ENCODE peak calls at places on chromosomes 4 and X, in seven cellular contexts. C is activated gamma-delta T cell treated with Interleukin-2 at 50 U/mL for 16 hours; L is glutamatergic neuron; I is hepatocyte; R is immature natural killer cell; Y is heart right ventricle; D is stimulated activated CD4-positive, alpha-beta T cell treated with anti-CD3 and anti-CD28 coated beads, Interleukin-4, amount 100 ng/mL, for 48 hours. M is an unnamed sample.

GRCh38 chrX:150548251-150548650 is 20.2 kb upstream of the MTM1 start:
- DNase-seq in Y (no peak), R (no peak), I (no peak), C (no peak), L (no peak), D (no peak), M (no peak)

GRCh38 chr4:146654976-146655761 is 16.5 kb downstream of the POU4F2 start:
- DNase-seq in C (no peak), L (peak), Y (no peak), I (peak), R (no peak), D (no peak), M (no peak)

GRCh38 chr4:144645102-144645469 is 870 bp upstream of the HHIP start:
- DNase-seq in L (peak), R (no peak), C (no peak), I (peak), Y (no peak), D (no peak), M (no peak)

GRCh38 chr4:69601065-69601464 is 38.4 kb downstream of the UGT2A2 start:
- DNase-seq in D (no peak), C (no peak), Y (no peak), I (no peak), L (no peak), R (no peak), M (no peak)

GRCh38 chrX:148672526-148672925 is 172.1 kb downstream of the AFF2 start:
- DNase-seq in L (no peak), I (no peak), D (no peak), R (no peak), C (no peak), Y (no peak), M (no peak)

GRCh38 chr4:158411180-158411721 is 110.4 kb upstream of the RXFP1 start:
- DNase-seq in R (no peak), I (no peak), Y (no peak), D (no peak), L (no peak), C (no peak), M (no peak)

GRCh38 chr4:113534698-113535097 is 226.8 kb downstream of the CAMK2D start:
- DNase-seq in C (no peak), L (no peak), R (no peak), Y (no peak), D (no peak), I (no peak), M (no peak)

GRCh38 chrX:100720301-100720700 is 11.6 kb downstream of the SYTL4 start:
- DNase-seq in R (no peak), C (no peak), Y (no peak), L (no peak), D (no peak), I (no peak), M (no peak)

GRCh38 chrX:47578692-47579091 is 3.5 kb upstream of the TIMP1 start:
- DNase-seq in D (no peak), Y (no peak), R (no peak), C (no peak), L (no peak), I (peak), M (no peak)

GRCh38 chr4:73450398-73451004 is 14.5 kb downstream of the AFP start:
- DNase-seq in I (peak), L (peak), Y (no peak), D (no peak), C (no peak), R (no peak), M (no peak)

GRCh38 chr4:99300934-99301333 is 10.1 kb upstream of the ADH1A start:
- DNase-seq in L (no peak), D (no peak), R (no peak), I (peak), C (no peak), Y (peak), M (no peak)

GRCh38 chr4:173013232-173013932 is 155.2 kb upstream of the GALNT7 start:
- DNase-seq in L (peak), C (peak), R (peak), I (peak), Y (peak), D (peak), M (peak)

GRCh38 chrX:8404443-8404842 is 60.2 kb upstream of the VCX3B start:
- DNase-seq in C (no peak), D (no peak), R (no peak), I (no peak), L (no peak), Y (peak), M (no peak)

GRCh38 chrX:153774576-153775292 is 6.1 kb upstream of the SRPK3 start:
- DNase-seq in R (no peak), I (no peak), Y (no peak), C (no peak), D (no peak), L (peak), M (no peak)

GRCh38 chr4:138398297-138398696 is 156.1 kb upstream of the SLC7A11 start:
- DNase-seq in I (no peak), D (no peak), C (no peak), Y (no peak), R (no peak), L (no peak), M (no peak)

M was measured in NAMALWA.